ENCODE peak calls at places on chromosome 11, in four cellular contexts. Y, M, J and N are unnamed samples.

GRCh38 chr11:121898913-121899312 is 217.1 kb downstream of the BLID start:
- DNase-seq in Y (no peak), M (no peak), J (no peak), N (no peak)

GRCh38 chr11:28874706-28875105 is 766.5 kb downstream of the METTL15 start:
- DNase-seq in Y (no peak), M (no peak), J (no peak), N (no peak)

GRCh38 chr11:94706211-94706610 is 61.9 kb upstream of the AMOTL1 start:
- DNase-seq in Y (no peak), M (no peak), J (no peak), N (no peak)

GRCh38 chr11:132346558-132347148 is 976.2 kb downstream of the NTM start:
- DNase-seq in Y (no peak), M (no peak), J (no peak), N (no peak)

GRCh38 chr11:101862410-101863233 is 52.2 kb upstream of the CEP126 start:
- DNase-seq in Y (peak; percentile 15), M (peak; percentile 76), J (no peak), N (no peak)

GRCh38 chr11:24636291-24636629 is 139.4 kb downstream of the LUZP2 start:
- DNase-seq in Y (no peak), M (no peak), J (no peak), N (no peak)

GRCh38 chr11:62831520-62832345 is at the start of gene STX5:
- DNase-seq in Y (peak; percentile 96), M (peak; percentile 97), J (peak; percentile 96), N (peak; percentile 93)

GRCh38 chr11:70497536-70498075 is 99.3 kb downstream of the CTTN start:
- DNase-seq in Y (no peak), M (no peak), J (no peak), N (no peak)

GRCh38 chr11:121367434-121367833 is 74.9 kb downstream of the SC5D start:
- DNase-seq in Y (no peak), M (no peak), J (no peak), N (peak; percentile 99)

GRCh38 chr11:130718118-130718517 is 198.2 kb downstream of the SNX19 start:
- DNase-seq in Y (no peak), M (no peak), J (no peak), N (no peak)

GRCh38 chr11:7436146-7436545 is 49.2 kb upstream of the OLFML1 start:
- DNase-seq in Y (no peak), M (no peak), J (no peak), N (no peak)

GRCh38 chr11:74288911-74289310 is 22.5 kb downstream of the P4HA3 start:
- DNase-seq in Y (no peak), M (no peak), J (no peak), N (no peak)

GRCh38 chr11:78510597-78510996 is 64.1 kb downstream of the NARS2 start:
- DNase-seq in Y (no peak), M (no peak), J (no peak), N (no peak)

GRCh38 chr11:73157141-73158010 is 15.3 kb upstream of the FCHSD2 start:
- DNase-seq in Y (peak; percentile 21), M (peak; percentile 59), J (no peak), N (no peak)

GRCh38 chr11:47272706-47273105 is 2.8 kb downstream of the MADD start:
- DNase-seq in Y (no peak), M (no peak), J (no peak), N (no peak)

GRCh38 chr11:114278342-114279065 is 17.7 kb upstream of the NNMT start:
- DNase-seq in Y (no peak), M (no peak), J (no peak), N (no peak)

GRCh38 chr11:70579376-70579955 is 181.1 kb downstream of the CTTN start:
- DNase-seq in Y (peak; percentile 15), M (no peak), J (no peak), N (no peak)

GRCh38 chr11:64643927-64644326 is 52.9 kb downstream of the SLC22A12 start:
- DNase-seq in Y (no peak), M (no peak), J (no peak), N (no peak)

GRCh38 chr11:34344410-34345011 is 13.3 kb downstream of the ABTB2 start:
- DNase-seq in Y (no peak), M (no peak), J (no peak), N (no peak)

GRCh38 chr11:26947904-26948639 is 45.8 kb upstream of the FIBIN start:
- DNase-seq in Y (no peak), M (no peak), J (no peak), N (no peak)

GRCh38 chr11:43150697-43151096 is 161.1 kb upstream of the API5 start:
- DNase-seq in Y (no peak), M (no peak), J (no peak), N (no peak)

GRCh38 chr11:29119116-29119515 is 897.7 kb downstream of the KCNA4 start:
- DNase-seq in Y (no peak), M (no peak), J (no peak), N (no peak)

GRCh38 chr11:120128392-120129172 is 9.3 kb downstream of the TRIM29 start:
- DNase-seq in Y (no peak), M (peak; percentile 18), J (no peak), N (no peak)

GRCh38 chr11:134464981-134465730 is 53.1 kb upstream of the B3GAT1 start:
- DNase-seq in Y (no peak), M (no peak), J (no peak), N (no peak)

GRCh38 chr11:15775051-15775541 is 581.2 kb downstream of the SOX6 start:
- DNase-seq in Y (no peak), M (no peak), J (no peak), N (no peak)

GRCh38 chr11:64763804-64764611 is 4.2 kb upstream of the PYGM start:
- DNase-seq in Y (no peak), M (no peak), J (no peak), N (no peak)

GRCh38 chr11:120168108-120168959 is 30.4 kb upstream of the TRIM29 start:
- DNase-seq in Y (no peak), M (no peak), J (no peak), N (no peak)

GRCh38 chr11:71447791-71448256 is 369 bp downstream of the DHCR7 start:
- DNase-seq in Y (peak; percentile 79), M (no peak), J (no peak), N (no peak)

GRCh38 chr11:46369458-46370152 is 11.9 kb upstream of the MDK start:
- DNase-seq in Y (peak; percentile 91), M (peak; percentile 70), J (no peak), N (no peak)

GRCh38 chr11:19380375-19380774 is 139.6 kb upstream of the E2F8 start:
- DNase-seq in Y (no peak), M (no peak), J (no peak), N (no peak)

GRCh38 chr11:103257360-103257759 is 148.1 kb downstream of the DYNC2H1 start:
- DNase-seq in Y (peak; percentile 63), M (peak; percentile 3), J (no peak), N (no peak)

GRCh38 chr11:76939219-76939631 is 78.5 kb downstream of the ACER3 start:
- DNase-seq in Y (no peak), M (peak; percentile 48), J (no peak), N (no peak)

DNA sequence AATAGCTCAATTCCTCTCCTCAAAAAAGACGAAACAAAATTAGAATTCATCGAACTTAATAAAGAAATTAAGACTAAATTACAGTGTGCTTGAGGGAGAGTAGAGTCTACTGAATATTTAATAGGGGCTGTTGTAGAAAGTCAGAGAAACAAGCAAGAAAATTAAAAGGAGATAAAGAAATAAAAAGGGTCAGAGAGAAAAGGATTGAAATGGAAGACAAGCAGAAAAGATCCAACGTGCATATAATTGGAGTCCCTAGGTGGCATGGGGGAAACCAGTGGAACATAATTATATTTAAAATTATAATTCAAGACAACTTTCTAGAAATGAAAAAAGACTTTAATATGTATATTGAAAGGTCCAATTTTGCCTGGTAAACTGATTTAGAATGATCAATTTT is 74.3 kb downstream of the ACER3 start:
- DNase-seq in Y (no peak), M (no peak), J (no peak), N (no peak)
- TF ChIP-seq TCF12 in Y (no peak), M (no peak), J (no peak), N (no peak)

GRCh38 chr11:83063073-83063754 is 8.5 kb downstream of the RAB30 start:
- DNase-seq in Y (no peak), M (no peak), J (no peak), N (peak; percentile 88)
- TF ChIP-seq TCF12 in Y (no peak), M (no peak), J (no peak), N (peak; percentile 32)

GRCh38 chr11:1295086-1295485 is 14.3 kb downstream of the TOLLIP start:
- DNase-seq in Y (no peak), M (no peak), J (no peak), N (no peak)

GRCh38 chr11:1293619-1294015 is 15.8 kb downstream of the TOLLIP start:
- DNase-seq in Y (peak; percentile 73), M (no peak), J (no peak), N (no peak)

GRCh38 chr11:1291295-1292017 is 18.0 kb downstream of the TOLLIP start:
- DNase-seq in Y (no peak), M (no peak), J (no peak), N (no peak)

GRCh38 chr11:1292018-1292643 is 17.3 kb downstream of the TOLLIP start:
- DNase-seq in Y (no peak), M (no peak), J (no peak), N (no peak)

DNA sequence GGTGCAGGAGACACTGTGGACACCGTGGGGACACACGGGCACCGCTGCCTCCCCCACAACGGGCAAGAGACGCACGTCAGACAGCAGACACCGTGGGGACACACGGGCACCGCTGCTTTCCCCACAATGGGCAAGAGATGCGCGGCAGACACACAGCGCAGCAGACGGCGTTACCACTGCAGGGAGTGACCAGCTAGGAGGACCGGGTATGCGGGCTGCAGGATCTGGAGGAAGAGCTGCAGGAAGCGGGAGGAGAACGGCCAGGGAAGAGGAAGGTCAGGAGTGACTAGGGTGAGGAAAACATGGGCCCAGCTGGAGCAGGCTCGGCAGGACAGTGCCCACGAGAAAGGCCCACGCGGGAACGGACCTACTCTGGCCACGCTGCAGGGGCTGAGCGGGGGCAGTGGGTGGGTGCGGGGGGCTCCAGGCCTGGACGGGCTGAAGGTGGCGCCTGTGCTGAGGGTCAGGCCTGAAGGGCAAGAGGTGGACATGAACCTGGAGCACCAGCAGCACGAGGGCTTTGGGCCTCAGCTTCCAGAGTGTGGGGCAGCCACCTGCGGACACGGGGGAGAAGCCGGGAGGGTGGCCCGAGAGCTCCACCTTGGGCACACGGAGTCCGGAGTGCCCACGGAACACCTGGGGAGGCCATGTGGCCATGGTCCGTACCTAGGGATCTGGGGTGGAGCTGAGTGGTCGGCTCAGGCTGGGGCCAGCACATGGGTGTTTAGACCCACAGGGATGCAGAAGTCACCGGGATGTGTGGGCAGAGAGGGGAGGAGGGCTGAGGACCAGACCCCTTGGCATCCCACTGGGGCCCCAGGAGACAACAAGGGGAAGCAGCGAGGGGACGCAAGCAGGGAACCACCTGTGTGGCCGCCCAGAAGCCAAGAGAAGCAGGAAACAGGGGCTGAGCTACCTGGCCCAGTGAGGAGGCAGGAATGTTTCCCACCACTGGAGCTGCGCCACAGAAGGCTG is 16.5 kb downstream of the TOLLIP start:
- DNase-seq in Y (no peak), M (no peak), J (no peak), N (no peak)
- TF ChIP-seq TCF12 in Y (no peak), M (no peak), J (no peak), N (no peak)

DNA sequence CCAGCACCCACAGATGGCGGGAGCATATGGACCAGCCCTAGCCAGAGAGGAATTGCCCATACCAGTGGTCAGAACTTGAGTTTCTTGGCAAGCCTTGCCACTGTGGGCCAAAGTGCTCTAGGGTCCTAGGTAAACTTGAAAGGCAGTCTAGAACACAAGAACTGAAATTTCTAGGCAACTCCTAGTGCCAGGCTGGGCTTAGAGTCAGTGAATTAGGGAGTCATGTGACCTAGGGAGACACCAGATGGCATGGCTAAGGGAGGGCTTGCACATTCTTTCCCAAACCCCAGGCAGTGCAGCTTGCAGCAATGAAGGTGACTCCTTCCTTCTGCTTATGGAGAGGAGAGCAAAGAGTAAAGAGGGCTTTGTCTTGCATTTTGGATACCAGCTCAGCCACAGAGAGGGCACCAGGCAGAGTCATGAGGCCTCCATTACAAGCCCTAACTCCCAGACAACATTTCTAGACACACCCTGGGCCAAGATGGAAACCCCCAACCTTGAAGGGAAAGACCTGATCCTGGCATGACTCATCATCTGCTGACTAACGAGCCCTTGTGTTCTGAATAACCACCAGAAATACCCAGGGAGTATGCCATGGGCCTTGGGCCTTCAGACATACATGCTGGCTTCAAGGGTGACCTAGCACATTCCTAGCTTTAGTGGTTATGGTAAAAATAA is 19.2 kb upstream of the OR56A3 start:
- DNase-seq in Y (no peak), M (no peak), J (no peak), N (peak; percentile 48)
- TF ChIP-seq TCF12 in Y (no peak), M (no peak), J (no peak), N (no peak)